ENCODE peak calls at places on chromosomes 4 and X, in eight cellular contexts. One of them, this sample, is unnamed.

GRCh38 chr4:24576276-24576675 is 8.1 kb downstream of the DHX15 start:
- DNase-seq in right atrium auricular region: no peak
- DNase-seq in hepatocyte: no peak
- DNase-seq in A549: no peak
- DNase-seq in cardiac muscle cell: no peak
- DNase-seq in osteoblast: no peak
- DNase-seq in fibroblast of lung: no peak
- DNase-seq in MM.1S: no peak
- DNase-seq in this sample: no peak

GRCh38 chr4:100870940-100871772 is 353.3 kb upstream of the EMCN start:
- DNase-seq in right atrium auricular region: no peak
- DNase-seq in hepatocyte: no peak
- DNase-seq in A549: no peak
- DNase-seq in cardiac muscle cell: no peak
- DNase-seq in osteoblast: no peak
- DNase-seq in fibroblast of lung: no peak
- DNase-seq in MM.1S: no peak
- DNase-seq in this sample: no peak

GRCh38 chrX:95055991-95056390 is 1382.0 kb downstream of the FAM133A start:
- DNase-seq in right atrium auricular region: no peak
- DNase-seq in hepatocyte: no peak
- DNase-seq in A549: no peak
- DNase-seq in cardiac muscle cell: no peak
- DNase-seq in osteoblast: no peak
- DNase-seq in fibroblast of lung: no peak
- DNase-seq in MM.1S: no peak
- DNase-seq in this sample: no peak

GRCh38 chr4:143247866-143248265 is 63.1 kb downstream of the USP38 start:
- DNase-seq in right atrium auricular region: no peak
- DNase-seq in hepatocyte: no peak
- DNase-seq in A549: no peak
- DNase-seq in cardiac muscle cell: no peak
- DNase-seq in osteoblast: no peak
- DNase-seq in fibroblast of lung: no peak
- DNase-seq in MM.1S: no peak
- DNase-seq in this sample: no peak

GRCh38 chr4:8140915-8141314 is 17.7 kb downstream of the ABLIM2 start:
- DNase-seq in right atrium auricular region: no peak
- DNase-seq in hepatocyte: no peak
- DNase-seq in A549: no peak
- DNase-seq in cardiac muscle cell: no peak
- DNase-seq in osteoblast: no peak
- DNase-seq in fibroblast of lung: no peak
- DNase-seq in MM.1S: no peak
- DNase-seq in this sample: no peak

GRCh38 chr4:48687313-48687712 is 92.8 kb downstream of the FRYL start:
- DNase-seq in right atrium auricular region: no peak
- DNase-seq in hepatocyte: no peak
- DNase-seq in A549: no peak
- DNase-seq in cardiac muscle cell: no peak
- DNase-seq in osteoblast: no peak
- DNase-seq in fibroblast of lung: no peak
- DNase-seq in MM.1S: no peak
- DNase-seq in this sample: no peak

GRCh38 chr4:82467442-82467841 is 37.1 kb downstream of the ENOPH1 start:
- DNase-seq in right atrium auricular region: no peak
- DNase-seq in hepatocyte: no peak
- DNase-seq in A549: no peak
- DNase-seq in cardiac muscle cell: no peak
- DNase-seq in osteoblast: no peak
- DNase-seq in fibroblast of lung: peak
- DNase-seq in MM.1S: no peak
- DNase-seq in this sample: no peak

GRCh38 chrX:49829016-49829415 is at the start of gene PAGE4:
- DNase-seq in right atrium auricular region: no peak
- DNase-seq in hepatocyte: no peak
- DNase-seq in A549: peak
- DNase-seq in cardiac muscle cell: no peak
- DNase-seq in osteoblast: no peak
- DNase-seq in fibroblast of lung: no peak
- DNase-seq in MM.1S: no peak
- DNase-seq in this sample: no peak

GRCh38 chr4:168659971-168660465 is 163.2 kb downstream of the PALLD start:
- DNase-seq in right atrium auricular region: no peak
- DNase-seq in hepatocyte: no peak
- DNase-seq in A549: no peak
- DNase-seq in cardiac muscle cell: no peak
- DNase-seq in osteoblast: no peak
- DNase-seq in fibroblast of lung: no peak
- DNase-seq in MM.1S: no peak
- DNase-seq in this sample: no peak

GRCh38 chr4:47120783-47121182 is 89.4 kb downstream of the GABRB1 start:
- DNase-seq in right atrium auricular region: no peak
- DNase-seq in hepatocyte: no peak
- DNase-seq in A549: no peak
- DNase-seq in cardiac muscle cell: no peak
- DNase-seq in osteoblast: no peak
- DNase-seq in fibroblast of lung: no peak
- DNase-seq in MM.1S: no peak
- DNase-seq in this sample: no peak

GRCh38 chrX:70476934-70477733 is 32.5 kb downstream of the DLG3 start:
- DNase-seq in right atrium auricular region: no peak
- DNase-seq in hepatocyte: peak
- DNase-seq in A549: peak
- DNase-seq in cardiac muscle cell: no peak
- DNase-seq in osteoblast: peak
- DNase-seq in fibroblast of lung: peak
- DNase-seq in MM.1S: no peak
- DNase-seq in this sample: peak

GRCh38 chr4:121656269-121656641 is 40.5 kb downstream of the ANXA5 start:
- DNase-seq in right atrium auricular region: no peak
- DNase-seq in hepatocyte: peak
- DNase-seq in A549: peak
- DNase-seq in cardiac muscle cell: peak
- DNase-seq in osteoblast: peak
- DNase-seq in fibroblast of lung: peak
- DNase-seq in MM.1S: peak
- DNase-seq in this sample: peak

GRCh38 chrX:118252967-118253366 is 92.9 kb upstream of the WDR44 start:
- DNase-seq in right atrium auricular region: no peak
- DNase-seq in hepatocyte: no peak
- DNase-seq in A549: no peak
- DNase-seq in cardiac muscle cell: no peak
- DNase-seq in osteoblast: no peak
- DNase-seq in fibroblast of lung: no peak
- DNase-seq in MM.1S: no peak
- DNase-seq in this sample: no peak

GRCh38 chr4:151429957-151430548 is 21.1 kb downstream of the FHIP1A start:
- DNase-seq in right atrium auricular region: no peak
- DNase-seq in hepatocyte: no peak
- DNase-seq in A549: no peak
- DNase-seq in cardiac muscle cell: peak
- DNase-seq in osteoblast: no peak
- DNase-seq in fibroblast of lung: no peak
- DNase-seq in MM.1S: peak
- DNase-seq in this sample: no peak
- TF ChIP-seq CTCF in right atrium auricular region: no peak
- TF ChIP-seq CTCF in hepatocyte: no peak
- TF ChIP-seq CTCF in A549: no peak
- TF ChIP-seq CTCF in cardiac muscle cell: no peak
- TF ChIP-seq CTCF in osteoblast: no peak
- TF ChIP-seq CTCF in fibroblast of lung: no peak
- TF ChIP-seq CTCF in MM.1S: no peak
- TF ChIP-seq CTCF in this sample: no peak

GRCh38 chr4:16075975-16076757 is 7.7 kb downstream of the PROM1 start:
- DNase-seq in right atrium auricular region: no peak
- DNase-seq in hepatocyte: no peak
- DNase-seq in A549: no peak
- DNase-seq in cardiac muscle cell: no peak
- DNase-seq in osteoblast: no peak
- DNase-seq in fibroblast of lung: no peak
- DNase-seq in MM.1S: no peak
- DNase-seq in this sample: no peak

GRCh38 chr4:16075061-16075460 is 8.8 kb downstream of the PROM1 start:
- DNase-seq in right atrium auricular region: no peak
- DNase-seq in hepatocyte: no peak
- DNase-seq in A549: no peak
- DNase-seq in cardiac muscle cell: no peak
- DNase-seq in osteoblast: no peak
- DNase-seq in fibroblast of lung: no peak
- DNase-seq in MM.1S: no peak
- DNase-seq in this sample: no peak

GRCh38 chr4:16078195-16078756 is 5.5 kb downstream of the PROM1 start:
- DNase-seq in right atrium auricular region: no peak
- DNase-seq in hepatocyte: no peak
- DNase-seq in A549: no peak
- DNase-seq in cardiac muscle cell: no peak
- DNase-seq in osteoblast: no peak
- DNase-seq in fibroblast of lung: no peak
- DNase-seq in MM.1S: no peak
- DNase-seq in this sample: no peak

GRCh38 chr4:16079046-16079445 is 4.8 kb downstream of the PROM1 start:
- DNase-seq in right atrium auricular region: no peak
- DNase-seq in hepatocyte: peak
- DNase-seq in A549: no peak
- DNase-seq in cardiac muscle cell: no peak
- DNase-seq in osteoblast: no peak
- DNase-seq in fibroblast of lung: no peak
- DNase-seq in MM.1S: peak
- DNase-seq in this sample: no peak

DNA sequence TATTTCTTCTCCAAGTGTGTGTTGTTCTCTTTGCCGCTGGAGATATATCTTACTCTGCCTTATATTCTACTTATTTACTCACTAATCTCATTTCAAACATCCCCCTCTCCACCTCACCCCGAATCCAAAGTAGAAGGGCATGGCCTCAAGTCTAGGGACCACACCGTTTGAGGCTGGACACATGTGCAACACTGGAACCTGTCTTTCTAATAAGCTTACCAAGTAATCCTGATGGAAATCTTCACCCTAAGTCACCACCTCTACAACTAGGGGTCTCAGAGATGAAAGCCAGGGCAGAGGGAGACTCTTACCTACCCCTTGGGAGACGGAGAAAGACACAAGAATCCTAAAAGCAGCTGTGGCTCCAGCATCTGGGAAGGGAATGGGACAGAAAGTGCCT is 6.0 kb downstream of the PROM1 start:
- DNase-seq in right atrium auricular region: no peak
- DNase-seq in hepatocyte: no peak
- DNase-seq in A549: no peak
- DNase-seq in cardiac muscle cell: no peak
- DNase-seq in osteoblast: no peak
- DNase-seq in fibroblast of lung: no peak
- DNase-seq in MM.1S: no peak
- DNase-seq in this sample: no peak
- H3K27ac ChIP-seq in right atrium auricular region: no peak
- H3K27ac ChIP-seq in hepatocyte: no peak
- H3K27ac ChIP-seq in A549: no peak
- H3K27ac ChIP-seq in cardiac muscle cell: no peak
- H3K27ac ChIP-seq in osteoblast: no peak
- H3K27ac ChIP-seq in fibroblast of lung: no peak
- H3K27ac ChIP-seq in MM.1S: no peak
- H3K27ac ChIP-seq in this sample: no peak

GRCh38 chr4:84159767-84160166 is 339.3 kb downstream of the NKX6-1 start:
- DNase-seq in right atrium auricular region: no peak
- DNase-seq in hepatocyte: peak
- DNase-seq in A549: peak
- DNase-seq in cardiac muscle cell: peak
- DNase-seq in osteoblast: no peak
- DNase-seq in fibroblast of lung: no peak
- DNase-seq in MM.1S: no peak
- DNase-seq in this sample: no peak
- TF ChIP-seq CTCF in right atrium auricular region: no peak
- TF ChIP-seq CTCF in hepatocyte: peak
- TF ChIP-seq CTCF in A549: no peak
- TF ChIP-seq CTCF in cardiac muscle cell: no peak
- TF ChIP-seq CTCF in osteoblast: peak
- TF ChIP-seq CTCF in fibroblast of lung: no peak
- TF ChIP-seq CTCF in MM.1S: no peak
- TF ChIP-seq CTCF in this sample: no peak

GRCh38 chrX:130171446-130172126 is at the start of gene RAB33A:
- DNase-seq in right atrium auricular region: no peak
- DNase-seq in hepatocyte: peak
- DNase-seq in A549: no peak
- DNase-seq in cardiac muscle cell: peak
- DNase-seq in osteoblast: peak
- DNase-seq in fibroblast of lung: peak
- DNase-seq in MM.1S: no peak
- DNase-seq in this sample: no peak
- H3K27ac ChIP-seq in right atrium auricular region: peak
- H3K27ac ChIP-seq in hepatocyte: peak
- H3K27ac ChIP-seq in A549: peak
- H3K27ac ChIP-seq in cardiac muscle cell: no peak
- H3K27ac ChIP-seq in osteoblast: no peak
- H3K27ac ChIP-seq in fibroblast of lung: peak
- H3K27ac ChIP-seq in MM.1S: peak
- H3K27ac ChIP-seq in this sample: no peak

GRCh38 chrX:31629195-31629594 is 557.4 kb upstream of the FTHL17 start:
- DNase-seq in right atrium auricular region: no peak
- DNase-seq in hepatocyte: no peak
- DNase-seq in A549: no peak
- DNase-seq in cardiac muscle cell: no peak
- DNase-seq in osteoblast: peak
- DNase-seq in fibroblast of lung: no peak
- DNase-seq in MM.1S: no peak
- DNase-seq in this sample: no peak

DNA sequence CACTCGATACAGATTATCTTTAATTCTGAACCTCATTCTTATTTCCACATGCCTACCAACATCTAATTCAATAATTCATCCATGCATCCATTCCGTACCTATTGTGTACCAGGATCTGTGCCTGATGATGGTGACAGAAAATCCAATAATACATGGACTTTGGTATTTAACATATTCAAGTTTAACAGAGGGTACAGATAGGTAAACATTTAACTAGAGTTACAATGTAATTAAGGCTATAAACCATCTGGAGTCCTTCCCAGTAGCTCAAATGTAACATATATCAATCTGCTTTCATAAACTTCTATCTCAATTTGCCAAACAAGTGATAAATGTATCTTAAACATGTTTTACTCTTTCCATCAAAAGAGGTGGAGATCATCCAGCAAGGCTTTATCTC is 561.5 kb upstream of the FTHL17 start:
- DNase-seq in right atrium auricular region: no peak
- DNase-seq in hepatocyte: no peak
- DNase-seq in A549: no peak
- DNase-seq in cardiac muscle cell: no peak
- DNase-seq in osteoblast: no peak
- DNase-seq in fibroblast of lung: no peak
- DNase-seq in MM.1S: no peak
- DNase-seq in this sample: no peak
- TF ChIP-seq CTCF in right atrium auricular region: no peak
- TF ChIP-seq CTCF in hepatocyte: no peak
- TF ChIP-seq CTCF in A549: no peak
- TF ChIP-seq CTCF in cardiac muscle cell: no peak
- TF ChIP-seq CTCF in osteoblast: no peak
- TF ChIP-seq CTCF in fibroblast of lung: no peak
- TF ChIP-seq CTCF in MM.1S: no peak
- TF ChIP-seq CTCF in this sample: no peak

GRCh38 chr4:185143596-185143969 is 517 bp downstream of the SLC25A4 start:
- DNase-seq in right atrium auricular region: no peak
- DNase-seq in hepatocyte: peak
- DNase-seq in A549: peak
- DNase-seq in cardiac muscle cell: peak
- DNase-seq in osteoblast: peak
- DNase-seq in fibroblast of lung: peak
- DNase-seq in MM.1S: peak
- DNase-seq in this sample: peak
- H3K27ac ChIP-seq in right atrium auricular region: peak
- H3K27ac ChIP-seq in hepatocyte: no peak
- H3K27ac ChIP-seq in A549: peak
- H3K27ac ChIP-seq in cardiac muscle cell: peak
- H3K27ac ChIP-seq in osteoblast: peak
- H3K27ac ChIP-seq in fibroblast of lung: no peak
- H3K27ac ChIP-seq in MM.1S: no peak
- H3K27ac ChIP-seq in this sample: peak

This sample was measured in RWPE1.